ENCODE peak calls at places on chromosomes 3 and 15, in nine cellular contexts. H, Z, K, F, J, Y, A, P and Q are unnamed samples.

GRCh38 chr3:176274161-176274560 is 923.1 kb downstream of the TBL1XR1 start:
- DNase-seq in H (no peak), Z (peak; percentile 55), K (no peak), F (no peak), J (no peak), Y (no peak), A (no peak), P (no peak), Q (no peak)

GRCh38 chr3:133992385-133992784 is 37.3 kb downstream of the SLCO2A1 start:
- DNase-seq in H (no peak), Z (no peak), K (no peak), F (no peak), J (no peak), Y (no peak), A (no peak), P (peak; percentile 23), Q (no peak)

GRCh38 chr3:156187146-156187769 is 66.9 kb downstream of the KCNAB1 start:
- DNase-seq in H (no peak), Z (peak; percentile 56), K (no peak), F (no peak), J (no peak), Y (no peak), A (no peak), P (no peak), Q (no peak)

GRCh38 chr3:33377489-33377888 is 62.7 kb downstream of the UBP1 start:
- DNase-seq in H (no peak), Z (no peak), K (no peak), F (no peak), J (no peak), Y (no peak), A (no peak), P (no peak), Q (no peak)

GRCh38 chr3:168034152-168034928 is 61.4 kb downstream of the GOLIM4 start:
- DNase-seq in H (no peak), Z (peak; percentile 33), K (no peak), F (no peak), J (no peak), Y (no peak), A (no peak), P (no peak), Q (no peak)

GRCh38 chr3:18634451-18634850 is 209.3 kb upstream of the SATB1 start:
- DNase-seq in H (no peak), Z (no peak), K (no peak), F (no peak), J (no peak), Y (no peak), A (no peak), P (no peak), Q (no peak)

GRCh38 chr15:94670436-94671034 is 439.2 kb downstream of the MCTP2 start:
- DNase-seq in H (peak; percentile 36), Z (peak; percentile 60), K (no peak), F (no peak), J (no peak), Y (peak; percentile 54), A (peak; percentile 15), P (peak; percentile 87), Q (peak; percentile 60)

GRCh38 chr3:46544771-46545503 is 21.2 kb downstream of the LRRC2 start:
- DNase-seq in H (no peak), Z (peak; percentile 46), K (no peak), F (no peak), J (no peak), Y (no peak), A (no peak), P (no peak), Q (no peak)

GRCh38 chr15:60328852-60329443 is 68.8 kb downstream of the ANXA2 start:
- DNase-seq in H (peak; percentile 25), Z (peak; percentile 53), K (peak; percentile 33), F (no peak), J (no peak), Y (peak; percentile 44), A (no peak), P (peak; percentile 69), Q (no peak)

GRCh38 chr3:46899151-46900006 is 21.9 kb downstream of the PTH1R start:
- DNase-seq in H (no peak), Z (no peak), K (no peak), F (no peak), J (no peak), Y (no peak), A (no peak), P (peak; percentile 25), Q (no peak)

GRCh38 chr3:97817965-97818364 is 3.8 kb upstream of the CRYBG3 start:
- DNase-seq in H (peak; percentile 29), Z (no peak), K (no peak), F (no peak), J (no peak), Y (no peak), A (no peak), P (no peak), Q (no peak)

GRCh38 chr15:66387176-66388056 is 704 bp downstream of the MAP2K1 start:
- DNase-seq in H (peak; percentile 52), Z (peak; percentile 48), K (peak; percentile 84), F (peak; percentile 73), J (no peak), Y (peak; percentile 65), A (no peak), P (peak; percentile 83), Q (peak; percentile 39)

GRCh38 chr3:46469680-46470357 is 5.1 kb upstream of the LTF start:
- DNase-seq in H (no peak), Z (no peak), K (no peak), F (no peak), J (no peak), Y (no peak), A (no peak), P (no peak), Q (no peak)

GRCh38 chr15:39211108-39211979 is 369.5 kb upstream of the THBS1 start:
- DNase-seq in H (no peak), Z (no peak), K (no peak), F (no peak), J (no peak), Y (no peak), A (no peak), P (no peak), Q (no peak)

GRCh38 chr3:70994644-70995043 is 588.9 kb downstream of the FOXP1 start:
- DNase-seq in H (no peak), Z (no peak), K (no peak), F (no peak), J (no peak), Y (no peak), A (no peak), P (no peak), Q (no peak)